ENCODE peak calls at places on chromosomes 6 and 20, in five cellular contexts. R, Q, L, P and K are unnamed samples.
A peak's percentile ranks its signal among the peaks of the same experiment; 100 is the strongest.

GRCh38 chr6:24125980-24126379 is at the start of gene NRSN1:
- DNase-seq in R (peak; percentile 21), Q (no peak), L (no peak), P (no peak), K (no peak)

GRCh38 chr6:147654103-147654845 is 145.8 kb downstream of the SAMD5 start:
- DNase-seq in R (no peak), Q (no peak), L (no peak), P (no peak), K (no peak)

GRCh38 chr20:21100590-21101452 is 5.3 kb downstream of the LINC00237 start:
- DNase-seq in R (no peak), Q (no peak), L (no peak), P (peak; percentile 10), K (no peak)

GRCh38 chr20:53220482-53221307 is 248.5 kb downstream of the TSHZ2 start:
- DNase-seq in R (no peak), Q (no peak), L (no peak), P (no peak), K (no peak)

GRCh38 chr6:81515562-81516453 is 236.7 kb downstream of the TENT5A start:
- DNase-seq in R (no peak), Q (peak; percentile 24), L (no peak), P (no peak), K (no peak)

GRCh38 chr20:58306421-58307261 is 2.9 kb upstream of the RAB22A start:
- DNase-seq in R (peak; percentile 24), Q (no peak), L (peak; percentile 57), P (peak; percentile 40), K (no peak)

GRCh38 chr20:19244291-19244690 is 31.8 kb downstream of the SLC24A3 start:
- DNase-seq in R (no peak), Q (no peak), L (no peak), P (no peak), K (no peak)

GRCh38 chr6:128487746-128488145 is 32.7 kb downstream of the PTPRK start:
- DNase-seq in R (no peak), Q (no peak), L (no peak), P (no peak), K (no peak)

GRCh38 chr6:52233975-52234823 is 10.1 kb downstream of the IL17F start:
- DNase-seq in R (peak; percentile 51), Q (no peak), L (no peak), P (peak; percentile 45), K (no peak)

GRCh38 chr6:111090766-111091165 is 3.5 kb downstream of the SLC16A10 start:
- DNase-seq in R (no peak), Q (no peak), L (no peak), P (no peak), K (no peak)

GRCh38 chr6:147161974-147162495 is 42.2 kb upstream of the STXBP5 start:
- DNase-seq in R (no peak), Q (no peak), L (no peak), P (peak; percentile 80), K (no peak)

GRCh38 chr6:67629268-67629667 is 1005.8 kb upstream of the ADGRB3 start:
- DNase-seq in R (no peak), Q (no peak), L (no peak), P (peak; percentile 1), K (no peak)

GRCh38 chr6:3162565-3163247 is 5.4 kb upstream of the TUBB2A start:
- DNase-seq in R (peak; percentile 81), Q (peak; percentile 70), L (peak; percentile 12), P (peak; percentile 70), K (peak; percentile 85)
- TF ChIP-seq CTCF in R (no peak), Q (peak; percentile 15), L (no peak), P (no peak), K (no peak)

GRCh38 chr20:49285813-49286494 is 8.1 kb upstream of the ZNFX1 start:
- DNase-seq in R (no peak), Q (no peak), L (no peak), P (no peak), K (no peak)

GRCh38 chr20:49283176-49283702 is 5.4 kb upstream of the ZNFX1 start:
- DNase-seq in R (no peak), Q (no peak), L (no peak), P (no peak), K (no peak)

GRCh38 chr20:49283703-49284625 is 6.1 kb upstream of the ZNFX1 start:
- DNase-seq in R (no peak), Q (no peak), L (no peak), P (no peak), K (no peak)

GRCh38 chr20:49285233-49285668 is 7.4 kb upstream of the ZNFX1 start:
- DNase-seq in R (no peak), Q (no peak), L (no peak), P (no peak), K (no peak)

GRCh38 chr20:49284818-49285217 is 7.0 kb upstream of the ZNFX1 start:
- DNase-seq in R (no peak), Q (no peak), L (no peak), P (no peak), K (no peak)
- H3K4me3 ChIP-seq in R (no peak overlapping the region), Q (no peak overlapping the region), L (no peak overlapping the region), P (no peak overlapping the region), K (no peak overlapping the region)

DNA sequence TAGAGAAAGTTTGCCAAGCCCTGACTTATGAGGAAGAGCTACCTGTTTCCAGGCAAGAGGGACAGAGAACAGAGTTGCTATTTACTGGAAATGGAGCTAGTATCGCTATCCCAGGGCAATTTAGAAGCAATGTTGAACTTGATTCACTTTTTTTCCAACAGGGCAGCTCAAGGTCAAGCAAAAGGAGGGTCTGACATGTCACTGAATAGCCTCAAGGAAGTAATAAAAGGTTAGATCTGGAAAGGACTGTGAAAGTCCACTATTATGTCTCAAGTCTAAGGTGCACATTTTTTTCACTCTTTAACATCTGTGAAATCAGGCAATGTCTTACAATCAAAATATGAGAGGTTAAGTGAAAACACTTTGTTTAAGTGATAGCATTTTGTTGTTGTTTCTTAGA is 84.4 kb downstream of the CLIC5 start:
- DNase-seq in R (no peak), Q (no peak), L (no peak), P (no peak), K (no peak)
- TF ChIP-seq CTCF in R (no peak), Q (no peak), L (no peak), P (no peak), K (no peak)

DNA sequence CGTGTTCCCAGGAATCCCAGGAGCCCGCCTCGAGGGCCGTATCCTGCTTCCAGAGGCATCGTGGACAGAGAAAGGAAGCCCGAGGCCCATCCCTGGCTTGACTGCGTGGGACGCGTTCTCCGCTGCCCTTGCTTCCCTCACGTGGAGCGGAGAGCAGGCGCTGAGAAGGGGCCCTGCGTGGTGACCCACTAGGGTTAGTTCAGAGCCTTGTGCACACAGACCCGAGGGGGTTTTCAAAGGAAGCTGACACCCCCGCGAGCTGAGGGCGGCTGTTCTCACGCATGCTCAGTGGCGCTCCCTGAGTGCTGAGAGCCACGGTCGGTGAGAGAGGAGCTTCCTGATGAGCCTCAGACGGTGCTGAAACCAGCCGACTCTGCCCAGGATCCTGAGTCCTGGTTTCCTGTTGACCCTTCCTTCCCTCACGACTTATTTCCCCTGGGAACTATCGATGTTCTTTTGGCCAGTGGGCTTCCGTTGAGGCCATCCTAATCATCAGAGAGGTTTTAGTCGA is 28.9 kb upstream of the CCR6 start:
- DNase-seq in R (no peak), Q (no peak), L (peak; percentile 49), P (no peak), K (no peak)
- H3K4me3 ChIP-seq in R (no peak overlapping the region), Q (no peak overlapping the region), L (peak overlapping the region; percentile 56), P (no peak overlapping the region), K (peak overlapping the region; percentile 14)

DNA sequence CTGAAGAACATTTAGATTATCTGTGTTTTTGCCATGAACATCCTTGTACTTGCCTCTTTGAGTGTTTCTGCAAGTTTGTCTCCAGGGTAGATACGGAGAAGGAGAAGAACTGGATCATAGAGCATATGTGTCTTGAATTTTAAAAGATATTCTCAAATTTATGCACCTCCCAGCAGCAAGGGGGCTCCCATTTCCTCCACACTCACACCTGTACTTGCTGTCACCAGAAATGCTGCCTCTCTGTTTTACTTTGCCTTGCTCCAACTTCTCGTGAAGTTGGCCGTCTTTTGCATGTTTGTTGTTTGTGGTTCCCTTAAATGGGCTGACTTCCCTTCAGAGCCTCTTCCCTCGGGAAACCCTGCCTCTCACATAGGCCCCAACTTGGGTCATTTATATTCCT is 171.0 kb downstream of the TFAP2C start:
- DNase-seq in R (no peak), Q (no peak), L (no peak), P (no peak), K (no peak)
- TF ChIP-seq CTCF in R (no peak), Q (no peak), L (no peak), P (no peak), K (no peak)

DNA sequence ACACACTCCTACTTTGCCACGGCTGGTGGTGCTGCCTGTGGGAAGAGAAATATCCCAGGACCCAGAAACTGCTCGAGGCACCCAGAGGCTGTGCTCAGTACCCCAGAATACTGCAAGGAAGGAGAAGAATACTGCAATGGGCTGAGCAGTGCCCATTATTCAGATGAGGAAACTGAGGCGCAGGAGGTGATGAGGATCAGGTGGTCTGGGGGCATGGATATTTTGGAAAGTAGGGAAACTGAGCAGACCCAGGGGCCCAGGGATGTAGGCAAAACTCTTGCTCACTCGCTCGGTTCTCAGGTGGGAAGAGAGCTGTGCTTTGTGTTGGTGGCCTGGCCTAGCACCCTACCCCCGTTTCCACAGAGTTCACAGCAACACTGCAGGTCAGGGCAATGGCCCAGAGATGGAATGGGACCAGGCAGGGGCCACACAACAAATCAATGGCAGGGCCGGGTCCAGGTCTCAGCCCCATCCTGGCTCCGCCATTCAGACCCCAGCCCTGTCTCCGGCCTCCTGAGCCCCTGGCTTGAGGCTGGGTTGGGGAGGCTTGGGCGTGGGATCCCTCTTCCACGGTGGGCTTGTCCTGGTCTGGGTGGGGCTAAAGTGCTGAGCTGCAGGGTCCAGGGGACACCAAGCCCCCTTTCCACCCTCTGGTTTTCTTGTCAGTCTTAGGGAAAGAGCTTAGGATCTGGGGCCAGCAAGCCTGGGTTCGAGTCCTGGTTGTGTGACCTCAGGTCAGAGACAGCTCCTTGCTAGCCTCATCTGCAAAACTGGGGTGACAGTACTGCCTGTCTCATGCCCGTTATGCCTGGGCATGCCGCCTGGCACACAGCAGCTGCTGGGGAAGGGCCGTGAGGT is 33.9 kb downstream of the SUN5 start:
- DNase-seq in R (no peak), Q (no peak), L (no peak), P (no peak), K (peak; percentile 52)
- H3K4me3 ChIP-seq in R (no peak overlapping the region), Q (no peak overlapping the region), L (peak overlapping the region; percentile 42), P (no peak overlapping the region), K (no peak overlapping the region)

GRCh38 chr20:22974354-22974753 is 60.8 kb upstream of the SSTR4 start:
- DNase-seq in R (no peak), Q (no peak), L (no peak), P (peak; percentile 28), K (no peak)
- TF ChIP-seq CTCF in R (no peak), Q (no peak), L (no peak), P (peak; percentile 60), K (no peak)

GRCh38 chr20:46512943-46513844 is at the start of gene ZNF334:
- DNase-seq in R (peak; percentile 77), Q (peak; percentile 36), L (no peak), P (no peak), K (no peak)
- H3K4me3 ChIP-seq in R (peak within 1 kb of the TSS; percentile 61), Q (peak within 1 kb of the TSS; percentile 62), L (peak within 1 kb of the TSS; percentile 47), P (peak within 1 kb of the TSS; percentile 12), K (peak within 1 kb of the TSS; percentile 84)